ENCODE peak calls at places on chromosome 22, in eight cellular contexts. E, K, H, C, N, B, U and L are unnamed samples.
A peak's percentile ranks its signal among the peaks of the same experiment; 100 is the strongest.

GRCh38 chr22:35051791-35052190 is 14.2 kb upstream of the ISX start:
- DNase-seq in H (no peak), C (no peak), B (no peak), E (no peak), U (peak; percentile 50), N (no peak), K (no peak), L (no peak)

GRCh38 chr22:38437416-38437815 is 17.6 kb downstream of the KCNJ4 start:
- DNase-seq in B (no peak), C (no peak), U (no peak), K (no peak), N (no peak), E (no peak), H (no peak), L (no peak)

GRCh38 chr22:35312198-35313059 is 12.7 kb downstream of the TOM1 start:
- DNase-seq in K (peak; percentile 44), B (peak; percentile 67), N (no peak), C (no peak), U (peak; percentile 91), E (peak; percentile 78), H (no peak), L (peak; percentile 69)

GRCh38 chr22:46730568-46731245 is 7.3 kb downstream of the CERK start:
- DNase-seq in U (no peak), E (no peak), C (no peak), N (no peak), H (no peak), B (no peak), K (no peak), L (no peak)

GRCh38 chr22:37201066-37201820 is 11.0 kb downstream of the SSTR3 start:
- DNase-seq in H (no peak), B (no peak), K (no peak), E (peak; percentile 47), N (no peak), U (no peak), C (no peak), L (peak; percentile 44)

GRCh38 chr22:24887260-24887659 is 59.2 kb downstream of the LHFPL7 start:
- DNase-seq in H (no peak), N (no peak), B (no peak), U (no peak), K (no peak), C (no peak), E (no peak), L (no peak)

GRCh38 chr22:47395481-47395880 is 633.0 kb downstream of the TBC1D22A start:
- DNase-seq in K (no peak), U (no peak), N (no peak), C (no peak), B (no peak), E (peak; percentile 14), H (no peak), L (peak; percentile 30)

GRCh38 chr22:38948181-38948940 is 9.0 kb upstream of the APOBEC3A start:
- DNase-seq in K (no peak), E (no peak), B (peak; percentile 6), H (no peak), C (no peak), N (no peak), U (no peak), L (peak; percentile 34)

DNA sequence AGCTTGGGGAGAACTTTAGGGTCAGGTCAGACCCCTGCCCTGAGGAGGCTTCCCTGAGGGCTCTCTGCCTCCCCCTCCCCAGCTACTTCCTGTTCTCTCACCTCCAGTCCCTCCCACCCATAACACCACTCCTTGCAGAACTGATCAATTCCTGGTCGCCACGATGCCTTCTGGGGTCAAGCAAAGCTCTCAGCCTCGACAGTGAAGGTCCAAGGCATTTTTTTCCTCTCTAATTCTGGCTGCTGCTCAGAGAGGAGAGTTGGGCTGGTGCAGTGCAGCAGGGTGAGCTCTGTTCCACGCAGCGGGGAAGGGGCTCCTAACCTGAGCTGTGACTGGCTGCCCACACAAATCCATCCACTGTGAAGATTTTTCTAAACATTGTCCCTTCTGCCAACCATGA is 628.4 kb downstream of the BRD1 start:
- DNase-seq in B (no peak), E (peak; percentile 40), C (no peak), H (no peak), K (no peak), U (no peak), N (no peak), L (peak; percentile 25)
- H3K27ac ChIP-seq in B (no peak overlapping the region), E (no peak overlapping the region), C (no peak overlapping the region), H (no peak overlapping the region), K (no peak overlapping the region), U (no peak overlapping the region), N (no peak overlapping the region), L (no peak overlapping the region)

GRCh38 chr22:42905217-42905616 is 48.1 kb upstream of the ARFGAP3 start:
- DNase-seq in B (no peak), U (no peak), E (peak; percentile 73), K (peak; percentile 45), H (no peak), N (no peak), C (no peak), L (no peak)

GRCh38 chr22:42906605-42907338 is 49.7 kb upstream of the ARFGAP3 start:
- DNase-seq in C (no peak), N (no peak), K (peak; percentile 79), B (no peak), U (no peak), E (no peak), H (peak; percentile 36), L (no peak)

GRCh38 chr22:42904049-42904448 is 47.0 kb upstream of the ARFGAP3 start:
- DNase-seq in U (no peak), H (no peak), E (no peak), K (no peak), C (peak; percentile 40), B (no peak), N (no peak), L (no peak)

GRCh38 chr22:42907404-42908081 is 50.5 kb upstream of the ARFGAP3 start:
- DNase-seq in B (no peak), K (no peak), N (no peak), H (no peak), U (peak; percentile 52), C (no peak), E (no peak), L (no peak)

DNA sequence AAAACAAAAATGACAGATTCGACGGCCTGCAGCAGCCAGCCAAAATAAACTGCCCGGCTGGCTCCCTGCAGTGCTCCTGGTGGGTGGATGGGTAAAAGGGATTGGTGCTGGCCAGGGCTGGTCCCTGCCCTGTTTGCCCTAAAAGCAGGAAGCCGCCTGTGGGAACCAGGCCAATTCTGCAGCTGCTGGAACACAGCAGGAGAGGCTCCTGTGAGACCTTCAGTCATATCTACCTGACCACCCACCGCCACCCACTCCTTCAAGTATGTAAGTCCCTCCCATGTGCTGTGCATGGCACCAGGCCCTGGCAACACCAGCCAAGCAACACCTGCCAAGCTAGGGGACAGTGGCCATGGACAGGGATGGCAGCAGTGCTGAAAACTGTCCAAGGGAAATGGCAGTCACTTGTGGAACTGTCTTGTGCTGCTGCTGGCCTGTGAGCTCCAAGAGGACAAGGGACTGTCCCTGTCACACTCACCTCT is 48.7 kb upstream of the ARFGAP3 start:
- DNase-seq in K (peak; percentile 59), U (peak; percentile 4), C (no peak), E (peak; percentile 96), H (no peak), N (no peak), B (peak; percentile 41), L (no peak)
- H3K27ac ChIP-seq in K (peak overlapping the region; percentile 83), U (no peak overlapping the region), C (peak overlapping the region; percentile 59), E (peak overlapping the region; percentile 89), H (no peak overlapping the region), N (peak overlapping the region; percentile 66), B (peak overlapping the region; percentile 74), L (peak overlapping the region; percentile 41)

GRCh38 chr22:23120415-23120899 is 21.3 kb downstream of the RSPH14 start:
- DNase-seq in C (no peak), B (no peak), K (peak; percentile 5), N (no peak), U (no peak), H (no peak), E (no peak), L (no peak)
- H3K27ac ChIP-seq in C (no peak overlapping the region), B (no peak overlapping the region), K (no peak overlapping the region), N (no peak overlapping the region), U (no peak overlapping the region), H (peak overlapping the region; percentile 100), E (no peak overlapping the region), L (no peak overlapping the region)

GRCh38 chr22:42990131-42990838 is 24.7 kb downstream of the PACSIN2 start:
- DNase-seq in H (no peak), N (no peak), K (peak; percentile 60), B (peak; percentile 36), E (no peak), C (peak; percentile 51), U (peak; percentile 88), L (no peak)
- H3K27ac ChIP-seq in H (no peak overlapping the region), N (peak overlapping the region; percentile 93), K (no peak overlapping the region), B (peak overlapping the region; percentile 95), E (no peak overlapping the region), C (peak overlapping the region; percentile 84), U (no peak overlapping the region), L (no peak overlapping the region)

DNA sequence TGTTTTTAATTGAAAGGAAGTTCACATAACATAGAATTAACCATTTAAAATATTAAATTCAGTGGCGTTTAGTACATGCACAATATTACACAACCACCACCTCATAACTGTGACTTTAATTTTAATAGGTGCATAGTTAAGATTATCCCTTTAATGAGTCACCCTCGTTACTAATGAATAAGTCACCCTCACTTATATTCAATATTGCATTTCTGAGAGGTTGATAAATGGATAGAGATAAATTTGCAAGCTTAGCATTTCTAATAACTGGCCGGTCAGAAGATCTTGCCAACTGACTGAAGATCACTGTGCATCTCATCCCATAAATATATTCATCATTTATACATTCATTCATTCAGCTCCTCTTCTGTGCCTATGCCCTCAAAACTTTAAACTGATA is 243.7 kb downstream of the TTC28 start:
- DNase-seq in N (no peak), E (no peak), U (peak; percentile 48), H (no peak), K (no peak), C (no peak), B (no peak), L (no peak)
- H3K27ac ChIP-seq in N (no peak overlapping the region), E (no peak overlapping the region), U (no peak overlapping the region), H (no peak overlapping the region), K (no peak overlapping the region), C (no peak overlapping the region), B (no peak overlapping the region), L (no peak overlapping the region)

GRCh38 chr22:26563022-26563421 is 26.9 kb downstream of the TPST2 start:
- DNase-seq in E (no peak), H (no peak), U (no peak), N (no peak), B (no peak), C (peak; percentile 49), K (no peak), L (no peak)
- H3K27ac ChIP-seq in E (peak overlapping the region; percentile 89), H (no peak overlapping the region), U (no peak overlapping the region), N (no peak overlapping the region), B (no peak overlapping the region), C (peak overlapping the region; percentile 75), K (no peak overlapping the region), L (no peak overlapping the region)

DNA sequence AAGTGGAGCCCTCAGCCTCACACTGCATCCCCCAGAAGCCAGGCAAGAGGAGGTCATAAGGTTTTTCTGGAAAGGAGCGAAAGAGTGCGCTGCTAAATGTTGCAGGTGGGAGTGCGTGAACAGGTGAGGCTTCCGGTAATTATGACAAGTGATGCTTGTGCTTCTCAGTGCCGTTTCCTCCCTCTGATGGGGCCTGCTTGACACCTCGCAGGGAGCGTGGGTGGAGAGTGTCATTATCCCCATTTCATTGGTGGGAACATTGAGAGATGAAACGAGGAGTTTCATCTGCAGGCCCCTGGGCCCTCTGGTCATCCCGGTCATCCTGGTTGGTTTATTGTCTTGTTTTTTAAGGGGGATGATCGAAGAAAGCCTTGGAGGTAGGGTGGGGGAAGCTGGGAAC is 57.5 kb downstream of the BCR start:
- DNase-seq in H (no peak), C (no peak), B (no peak), K (no peak), E (no peak), U (no peak), N (no peak), L (no peak)
- H3K27ac ChIP-seq in H (no peak overlapping the region), C (no peak overlapping the region), B (no peak overlapping the region), K (no peak overlapping the region), E (no peak overlapping the region), U (no peak overlapping the region), N (peak overlapping the region; percentile 60), L (no peak overlapping the region)